ENCODE peak calls at places on chromosomes 1 and 21, in eight cellular contexts. U is ELR; E is HS-5; K is activated CD4-positive, alpha-beta T cell treated with anti-CD3 and anti-CD28 coated beads for 24 hours; L is dorsolateral prefrontal cortex; T is SK-MEL-5; J is GM23248; H is 8988T. B is an unnamed sample.

GRCh38 chr1:243420968-243421675 is 165.3 kb downstream of the SDCCAG8 start:
- DNase-seq in U (no peak), E (no peak), K (no peak), L (peak; percentile 28), T (no peak), J (peak; percentile 73), H (no peak), B (no peak)

GRCh38 chr1:66095190-66095589 is 302.5 kb downstream of the PDE4B start:
- DNase-seq in U (no peak), E (no peak), K (no peak), L (no peak), T (no peak), J (no peak), H (no peak), B (no peak)

GRCh38 chr1:110393691-110394564 is 3.1 kb upstream of the SLC16A4 start:
- DNase-seq in U (peak; percentile 90), E (peak; percentile 39), K (no peak), L (no peak), T (no peak), J (peak; percentile 88), H (no peak), B (peak; percentile 63)

GRCh38 chr21:25396135-25396711 is 211.1 kb downstream of the MRPL39 start:
- DNase-seq in U (no peak), E (no peak), K (peak; percentile 64), L (no peak), T (no peak), J (no peak), H (no peak), B (no peak)

GRCh38 chr1:206022766-206023165 is 929 bp downstream of the CTSE start:
- DNase-seq in U (no peak), E (no peak), K (no peak), L (no peak), T (no peak), J (no peak), H (no peak), B (no peak)

GRCh38 chr1:185319152-185319501 is 2.1 kb upstream of the IVNS1ABP start:
- DNase-seq in U (no peak), E (no peak), K (no peak), L (no peak), T (no peak), J (no peak), H (no peak), B (no peak)

GRCh38 chr1:16236091-16236494 is 890 bp downstream of the CPLANE2 start:
- DNase-seq in U (peak; percentile 51), E (no peak), K (no peak), L (no peak), T (peak; percentile 34), J (peak; percentile 58), H (peak; percentile 61), B (no peak)

GRCh38 chr1:212267460-212267859 is 17.8 kb upstream of the PPP2R5A start:
- DNase-seq in U (no peak), E (no peak), K (no peak), L (no peak), T (no peak), J (no peak), H (no peak), B (no peak)

GRCh38 chr1:6358757-6359567 is 34.6 kb downstream of the ACOT7 start:
- DNase-seq in U (peak; percentile 34), E (no peak), K (no peak), L (no peak), T (no peak), J (peak; percentile 87), H (no peak), B (peak; percentile 48)

GRCh38 chr1:217542136-217542777 is 88.6 kb downstream of the GPATCH2 start:
- DNase-seq in U (no peak), E (no peak), K (no peak), L (no peak), T (peak; percentile 15), J (no peak), H (no peak), B (no peak)

GRCh38 chr1:61606448-61607312 is 118.3 kb downstream of the TM2D1 start:
- DNase-seq in U (no peak), E (no peak), K (no peak), L (no peak), T (no peak), J (peak; percentile 72), H (no peak), B (no peak)

GRCh38 chr1:36572142-36572715 is 89.5 kb upstream of the CSF3R start:
- DNase-seq in U (no peak), E (no peak), K (no peak), L (no peak), T (no peak), J (no peak), H (no peak), B (no peak)

GRCh38 chr1:41754540-41754939 is 164.2 kb downstream of the HIVEP3 start:
- DNase-seq in U (no peak), E (no peak), K (no peak), L (no peak), T (peak; percentile 22), J (no peak), H (no peak), B (no peak)

GRCh38 chr1:92410706-92411105 is 76.0 kb downstream of the GFI1 start:
- DNase-seq in U (no peak), E (no peak), K (no peak), L (no peak), T (no peak), J (no peak), H (no peak), B (no peak)

GRCh38 chr1:158716335-158716734 is 4.2 kb downstream of the OR6K3 start:
- DNase-seq in U (no peak), E (no peak), K (no peak), L (no peak), T (no peak), J (no peak), H (no peak), B (no peak)

B was measured in GM04504.